ENCODE peak calls at places on chromosomes 2 and 18, in four cellular contexts. One of them, this sample, is unnamed.

GRCh38 chr18:44599409-44599808 is 81.3 kb upstream of the SETBP1 start:
- DNase-seq in astrocyte of the spinal cord: peak; percentile 88
- DNase-seq in RWPE1: no peak
- DNase-seq in MM.1S: no peak
- DNase-seq in this sample: no peak

GRCh38 chr2:165678882-165679281 is 115.2 kb downstream of the GALNT3 start:
- DNase-seq in astrocyte of the spinal cord: no peak
- DNase-seq in RWPE1: no peak
- DNase-seq in MM.1S: no peak
- DNase-seq in this sample: no peak

GRCh38 chr2:161946489-161947107 is 127.4 kb downstream of the DPP4 start:
- DNase-seq in astrocyte of the spinal cord: peak; percentile 48
- DNase-seq in RWPE1: peak; percentile 22
- DNase-seq in MM.1S: peak; percentile 30
- DNase-seq in this sample: peak; percentile 66

GRCh38 chr18:45871655-45872054 is 46.2 kb downstream of the SIGLEC15 start:
- DNase-seq in astrocyte of the spinal cord: no peak
- DNase-seq in RWPE1: peak; percentile 43
- DNase-seq in MM.1S: no peak
- DNase-seq in this sample: peak; percentile 64

GRCh38 chr2:240443891-240444301 is 8.4 kb downstream of the GPC1 start:
- DNase-seq in astrocyte of the spinal cord: no peak
- DNase-seq in RWPE1: no peak
- DNase-seq in MM.1S: no peak
- DNase-seq in this sample: no peak

GRCh38 chr2:189570565-189570964 is 10.0 kb downstream of the SLC40A1 start:
- DNase-seq in astrocyte of the spinal cord: peak; percentile 67
- DNase-seq in RWPE1: no peak
- DNase-seq in MM.1S: no peak
- DNase-seq in this sample: no peak

GRCh38 chr18:48808476-48808875 is 142.3 kb downstream of the SMAD7 start:
- DNase-seq in astrocyte of the spinal cord: no peak
- DNase-seq in RWPE1: no peak
- DNase-seq in MM.1S: no peak
- DNase-seq in this sample: no peak

GRCh38 chr18:58221060-58221725 is 177.2 kb downstream of the NEDD4L start:
- DNase-seq in astrocyte of the spinal cord: peak; percentile 87
- DNase-seq in RWPE1: peak; percentile 92
- DNase-seq in MM.1S: no peak
- DNase-seq in this sample: peak; percentile 42

GRCh38 chr18:49193896-49194295 is 243.1 kb upstream of the SMAD7 start:
- DNase-seq in astrocyte of the spinal cord: no peak
- DNase-seq in RWPE1: no peak
- DNase-seq in MM.1S: no peak
- DNase-seq in this sample: no peak

GRCh38 chr2:237291138-237291792 is 122.7 kb downstream of the COL6A3 start:
- DNase-seq in astrocyte of the spinal cord: peak; percentile 100
- DNase-seq in RWPE1: peak; percentile 87
- DNase-seq in MM.1S: no peak
- DNase-seq in this sample: peak; percentile 100

GRCh38 chr18:2923464-2923863 is 76.7 kb downstream of the EMILIN2 start:
- DNase-seq in astrocyte of the spinal cord: no peak
- DNase-seq in RWPE1: no peak
- DNase-seq in MM.1S: no peak
- DNase-seq in this sample: no peak

GRCh38 chr2:182241936-182242335 is 184.9 kb downstream of the PDE1A start:
- DNase-seq in astrocyte of the spinal cord: no peak
- DNase-seq in RWPE1: no peak
- DNase-seq in MM.1S: no peak
- DNase-seq in this sample: peak; percentile 39

GRCh38 chr2:227870710-227871374 is 589 bp upstream of the DAW1 start:
- DNase-seq in astrocyte of the spinal cord: peak; percentile 85
- DNase-seq in RWPE1: peak; percentile 88
- DNase-seq in MM.1S: no peak
- DNase-seq in this sample: peak; percentile 93

GRCh38 chr18:35041752-35042379 is 653 bp downstream of the MAPRE2 start:
- DNase-seq in astrocyte of the spinal cord: no peak
- DNase-seq in RWPE1: peak; percentile 1
- DNase-seq in MM.1S: peak; percentile 13
- DNase-seq in this sample: peak; percentile 12

GRCh38 chr2:158464426-158465281 is 7.9 kb downstream of the PKP4 start:
- DNase-seq in astrocyte of the spinal cord: no peak
- DNase-seq in RWPE1: no peak
- DNase-seq in MM.1S: peak; percentile 35
- DNase-seq in this sample: peak; percentile 35
- TF ChIP-seq CTCF in astrocyte of the spinal cord: peak; percentile 55
- TF ChIP-seq CTCF in RWPE1: peak; percentile 38
- TF ChIP-seq CTCF in MM.1S: peak; percentile 65
- TF ChIP-seq CTCF in this sample: peak; percentile 54

GRCh38 chr2:220531216-220531615 is 903.8 kb downstream of the SLC4A3 start:
- DNase-seq in astrocyte of the spinal cord: no peak
- DNase-seq in RWPE1: no peak
- DNase-seq in MM.1S: no peak
- DNase-seq in this sample: no peak

GRCh38 chr2:220539481-220539880 is 912.1 kb downstream of the SLC4A3 start:
- DNase-seq in astrocyte of the spinal cord: no peak
- DNase-seq in RWPE1: no peak
- DNase-seq in MM.1S: no peak
- DNase-seq in this sample: no peak

GRCh38 chr2:220528180-220528579 is 900.8 kb downstream of the SLC4A3 start:
- DNase-seq in astrocyte of the spinal cord: no peak
- DNase-seq in RWPE1: no peak
- DNase-seq in MM.1S: no peak
- DNase-seq in this sample: peak; percentile 15

DNA sequence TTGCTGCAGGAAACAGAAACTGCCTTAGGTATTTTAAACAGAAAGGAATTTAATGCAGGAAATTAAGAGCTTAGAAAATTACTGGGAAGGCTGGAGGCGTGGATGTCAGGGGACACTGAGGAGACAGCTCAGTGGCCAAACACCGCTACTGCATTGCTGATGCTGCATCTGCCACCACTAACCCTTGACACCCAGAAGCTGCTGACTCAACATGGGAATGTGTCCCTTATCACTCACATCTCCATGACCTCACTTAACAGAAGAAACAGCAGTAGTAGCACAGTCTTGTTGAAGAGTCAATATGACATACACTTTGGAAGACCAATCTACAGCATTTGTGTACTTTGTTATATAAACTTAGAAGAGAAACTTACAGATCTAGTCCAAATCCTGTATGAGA is 906.1 kb downstream of the SLC4A3 start:
- DNase-seq in astrocyte of the spinal cord: no peak
- DNase-seq in RWPE1: peak; percentile 19
- DNase-seq in MM.1S: peak; percentile 10
- DNase-seq in this sample: peak; percentile 44
- TF ChIP-seq CTCF in astrocyte of the spinal cord: peak; percentile 31
- TF ChIP-seq CTCF in RWPE1: peak; percentile 14
- TF ChIP-seq CTCF in MM.1S: no peak
- TF ChIP-seq CTCF in this sample: peak; percentile 33

GRCh38 chr2:172998547-172998946 is 77.1 kb upstream of the MAP3K20 start:
- DNase-seq in astrocyte of the spinal cord: no peak
- DNase-seq in RWPE1: peak; percentile 8
- DNase-seq in MM.1S: no peak
- DNase-seq in this sample: no peak

GRCh38 chr2:172997031-172997430 is 78.6 kb upstream of the MAP3K20 start:
- DNase-seq in astrocyte of the spinal cord: no peak
- DNase-seq in RWPE1: no peak
- DNase-seq in MM.1S: no peak
- DNase-seq in this sample: no peak

GRCh38 chr2:172996387-172996961 is 79.2 kb upstream of the MAP3K20 start:
- DNase-seq in astrocyte of the spinal cord: no peak
- DNase-seq in RWPE1: peak; percentile 38
- DNase-seq in MM.1S: no peak
- DNase-seq in this sample: peak; percentile 53

GRCh38 chr2:172993924-172994717 is 81.5 kb upstream of the MAP3K20 start:
- DNase-seq in astrocyte of the spinal cord: no peak
- DNase-seq in RWPE1: no peak
- DNase-seq in MM.1S: no peak
- DNase-seq in this sample: no peak

GRCh38 chr2:172995323-172996244 is 80.1 kb upstream of the MAP3K20 start:
- DNase-seq in astrocyte of the spinal cord: peak; percentile 78
- DNase-seq in RWPE1: peak; percentile 87
- DNase-seq in MM.1S: no peak
- DNase-seq in this sample: peak; percentile 85
- TF ChIP-seq CTCF in astrocyte of the spinal cord: peak; percentile 53
- TF ChIP-seq CTCF in RWPE1: peak; percentile 20
- TF ChIP-seq CTCF in MM.1S: peak; percentile 7
- TF ChIP-seq CTCF in this sample: peak; percentile 14

GRCh38 chr2:159185401-159186130 is 100.9 kb downstream of the WDSUB1 start:
- DNase-seq in astrocyte of the spinal cord: peak; percentile 97
- DNase-seq in RWPE1: peak; percentile 19
- DNase-seq in MM.1S: peak; percentile 28
- DNase-seq in this sample: peak; percentile 54
- TF ChIP-seq CTCF in astrocyte of the spinal cord: peak; percentile 73
- TF ChIP-seq CTCF in RWPE1: no peak
- TF ChIP-seq CTCF in MM.1S: peak; percentile 37
- TF ChIP-seq CTCF in this sample: peak; percentile 47

GRCh38 chr2:225120175-225120574 is 77.9 kb upstream of the DOCK10 start:
- DNase-seq in astrocyte of the spinal cord: peak; percentile 75
- DNase-seq in RWPE1: peak; percentile 18
- DNase-seq in MM.1S: no peak
- DNase-seq in this sample: peak; percentile 72

GRCh38 chr2:225124311-225124832 is 82.1 kb upstream of the DOCK10 start:
- DNase-seq in astrocyte of the spinal cord: no peak
- DNase-seq in RWPE1: no peak
- DNase-seq in MM.1S: no peak
- DNase-seq in this sample: no peak

GRCh38 chr2:225122007-225122406 is 79.7 kb upstream of the DOCK10 start:
- DNase-seq in astrocyte of the spinal cord: no peak
- DNase-seq in RWPE1: no peak
- DNase-seq in MM.1S: no peak
- DNase-seq in this sample: no peak

GRCh38 chr2:225117061-225117716 is 74.9 kb upstream of the DOCK10 start:
- DNase-seq in astrocyte of the spinal cord: peak; percentile 47
- DNase-seq in RWPE1: no peak
- DNase-seq in MM.1S: peak; percentile 27
- DNase-seq in this sample: no peak

DNA sequence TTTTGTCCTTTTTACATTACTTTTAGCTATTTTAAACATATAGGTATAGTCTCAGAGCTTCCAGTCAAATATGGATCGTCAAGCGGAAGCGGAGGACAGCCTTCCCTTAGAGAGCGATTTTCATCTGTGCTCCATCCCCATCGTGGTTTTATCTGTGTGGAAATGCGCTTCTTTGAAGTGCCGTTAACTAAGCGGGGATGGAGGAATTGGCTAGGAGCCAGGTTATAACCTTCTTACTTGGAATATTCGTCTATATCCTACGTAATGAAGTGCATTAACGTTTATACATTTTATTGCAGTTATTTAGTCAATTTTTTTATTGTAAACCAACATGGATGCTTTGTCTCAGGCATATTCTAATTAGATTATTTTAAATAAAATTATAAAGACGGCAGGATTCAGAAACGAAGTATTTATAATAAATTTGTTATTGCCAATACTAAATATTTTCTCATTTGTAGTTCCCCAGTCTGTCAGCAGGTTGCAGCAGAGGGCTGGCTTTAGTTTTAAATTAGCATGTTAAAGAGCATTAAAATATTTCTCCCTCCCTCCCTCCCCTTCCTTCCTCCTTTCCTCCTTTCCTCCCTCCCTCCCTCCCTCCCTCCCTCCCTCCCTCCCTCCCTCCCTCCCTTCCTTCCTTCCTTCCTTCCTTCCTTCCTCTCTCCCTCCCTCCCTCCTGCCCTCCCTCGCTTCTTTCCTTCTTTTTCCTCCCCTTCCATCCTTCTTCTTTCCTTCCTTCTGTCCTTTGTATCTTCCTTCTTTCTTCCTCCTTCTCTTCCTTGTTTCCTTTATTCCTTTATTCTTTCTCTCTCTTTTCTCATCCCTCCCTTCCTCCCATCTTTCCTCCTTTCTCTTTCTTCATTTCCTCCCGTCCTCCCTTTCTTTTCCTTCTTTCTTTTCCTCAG is 80.6 kb upstream of the DOCK10 start:
- DNase-seq in astrocyte of the spinal cord: peak; percentile 43
- DNase-seq in RWPE1: peak; percentile 25
- DNase-seq in MM.1S: peak; percentile 15
- DNase-seq in this sample: peak; percentile 31
- TF ChIP-seq CTCF in astrocyte of the spinal cord: peak; percentile 63
- TF ChIP-seq CTCF in RWPE1: peak; percentile 27
- TF ChIP-seq CTCF in MM.1S: peak; percentile 30
- TF ChIP-seq CTCF in this sample: peak; percentile 59

GRCh38 chr18:11305507-11305906 is 156.1 kb upstream of the PIEZO2 start:
- DNase-seq in astrocyte of the spinal cord: no peak
- DNase-seq in RWPE1: no peak
- DNase-seq in MM.1S: no peak
- DNase-seq in this sample: no peak

GRCh38 chr18:11307716-11308115 is 158.3 kb upstream of the PIEZO2 start:
- DNase-seq in astrocyte of the spinal cord: no peak
- DNase-seq in RWPE1: no peak
- DNase-seq in MM.1S: no peak
- DNase-seq in this sample: no peak

GRCh38 chr18:11308499-11308898 is 159.1 kb upstream of the PIEZO2 start:
- DNase-seq in astrocyte of the spinal cord: peak; percentile 32
- DNase-seq in RWPE1: no peak
- DNase-seq in MM.1S: no peak
- DNase-seq in this sample: peak; percentile 11

GRCh38 chr18:11310476-11311086 is 161.2 kb upstream of the PIEZO2 start:
- DNase-seq in astrocyte of the spinal cord: peak; percentile 47
- DNase-seq in RWPE1: peak; percentile 42
- DNase-seq in MM.1S: peak; percentile 74
- DNase-seq in this sample: peak; percentile 59

DNA sequence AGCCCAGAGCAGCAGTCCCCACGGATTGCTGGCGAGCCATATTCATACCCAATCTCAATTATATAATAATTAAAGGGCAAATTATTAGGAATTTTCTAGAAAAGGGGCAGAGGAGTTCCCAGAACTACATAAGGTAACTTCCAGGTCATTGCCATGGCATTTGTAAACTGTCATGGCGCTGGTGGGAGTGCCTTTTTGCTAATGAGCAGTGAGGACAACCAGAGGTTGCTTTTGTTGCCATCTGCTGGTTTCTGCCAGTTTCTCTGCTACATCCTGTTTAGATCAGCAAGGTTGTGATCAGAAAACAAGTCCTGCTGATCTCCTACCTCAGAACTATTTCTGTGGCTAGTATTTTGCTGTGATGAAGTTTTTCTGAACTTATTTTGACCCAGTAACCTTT is 159.8 kb upstream of the PIEZO2 start:
- DNase-seq in astrocyte of the spinal cord: no peak
- DNase-seq in RWPE1: no peak
- DNase-seq in MM.1S: peak; percentile 57
- DNase-seq in this sample: peak; percentile 24
- TF ChIP-seq CTCF in astrocyte of the spinal cord: peak; percentile 39
- TF ChIP-seq CTCF in RWPE1: no peak
- TF ChIP-seq CTCF in MM.1S: peak; percentile 39
- TF ChIP-seq CTCF in this sample: peak; percentile 13